ENCODE peak calls at places on chromosomes 13 and 19, in six cellular contexts. S is GDM1; V is hepatic stellate cell; W is stimulated activated CD4-positive, alpha-beta T cell treated with anti-CD3 and anti-CD28 coated beads, TNF-alpha, amount 100 ng/mL, for 1 hour; N is hippocampal formation; U is foreskin fibroblast. O is an unnamed sample.

GRCh38 chr13:113176292-113176691 is 17.8 kb downstream of the PROZ start:
- DNase-seq in S (no peak), V (no peak), W (peak), N (no peak), U (no peak), O (no peak)

GRCh38 chr19:6062274-6062673 is 48.0 kb downstream of the RFX2 start:
- DNase-seq in S (peak), V (no peak), W (peak), N (no peak), U (no peak), O (no peak)

GRCh38 chr13:79128158-79128557 is 277.9 kb downstream of the RBM26 start:
- DNase-seq in S (no peak), V (no peak), W (no peak), N (no peak), U (no peak), O (no peak)

GRCh38 chr19:54435551-54436016 is 13.4 kb upstream of the LENG8 start:
- DNase-seq in S (no peak), V (no peak), W (no peak), N (no peak), U (no peak), O (peak)

GRCh38 chr13:40503966-40504591 is 162.4 kb downstream of the FOXO1 start:
- DNase-seq in S (no peak), V (peak), W (no peak), N (no peak), U (peak), O (no peak)

GRCh38 chr13:59312776-59313175 is 851.0 kb downstream of the DIAPH3 start:
- DNase-seq in S (no peak), V (no peak), W (no peak), N (no peak), U (no peak), O (no peak)

GRCh38 chr13:41680900-41681299 is 223.6 kb downstream of the RGCC start:
- DNase-seq in S (no peak), V (no peak), W (no peak), N (no peak), U (no peak), O (no peak)

GRCh38 chr19:42596391-42597071 is 1.8 kb upstream of the CEACAM8 start:
- DNase-seq in S (no peak), V (peak), W (peak), N (peak), U (no peak), O (peak)

GRCh38 chr13:69720278-69720983 is 387.2 kb upstream of the ATXN8OS start:
- DNase-seq in S (no peak), V (no peak), W (no peak), N (no peak), U (no peak), O (no peak)

GRCh38 chr13:85853901-85854663 is 54.9 kb upstream of the SLITRK6 start:
- DNase-seq in S (no peak), V (no peak), W (no peak), N (no peak), U (no peak), O (no peak)

GRCh38 chr13:44649118-44649455 is 73.0 kb upstream of the TSC22D1 start:
- DNase-seq in S (no peak), V (no peak), W (no peak), N (no peak), U (no peak), O (no peak)

GRCh38 chr13:81540777-81541176 is 1199.9 kb upstream of the SPRY2 start:
- DNase-seq in S (no peak), V (no peak), W (no peak), N (no peak), U (no peak), O (no peak)

GRCh38 chr19:48495391-48495790 is 16.2 kb downstream of the LMTK3 start:
- DNase-seq in S (peak), V (no peak), W (no peak), N (no peak), U (peak), O (no peak)

GRCh38 chr13:49046002-49046401 is 70.3 kb downstream of the FNDC3A start:
- DNase-seq in S (no peak), V (no peak), W (no peak), N (no peak), U (no peak), O (no peak)

GRCh38 chr13:78709028-78709427 is 50.1 kb upstream of the OBI1 start:
- DNase-seq in S (no peak), V (no peak), W (no peak), N (no peak), U (no peak), O (no peak)

GRCh38 chr13:114112826-114113322 is 19.5 kb downstream of the RASA3 start:
- DNase-seq in S (no peak), V (no peak), W (no peak), N (no peak), U (no peak), O (no peak)

GRCh38 chr13:100527644-100528043 is 60.9 kb downstream of the GGACT start:
- DNase-seq in S (no peak), V (no peak), W (no peak), N (no peak), U (no peak), O (no peak)